ENCODE peak calls at places on chromosomes 12 and 14, in five cellular contexts. One of them, this sample, is unnamed.

GRCh38 chr12:120496353-120497340 is 734 bp downstream of the DYNLL1 start:
- DNase-seq in T-helper 1 cell: peak
- DNase-seq in stimulated activated CD4-positive, alpha-beta T cell treated with anti-CD3 and anti-CD28 coated beads, Interleukin-15, amount 100 ng/mL, for 48 hours: peak
- DNase-seq in NCI-H2171: peak
- DNase-seq in T follicular helper cell: peak
- DNase-seq in this sample: peak

GRCh38 chr12:39368891-39369290 is 74.0 kb downstream of the KIF21A start:
- DNase-seq in stimulated activated CD4-positive, alpha-beta T cell treated with anti-CD3 and anti-CD28 coated beads, Interleukin-15, amount 100 ng/mL, for 48 hours: no peak
- DNase-seq in T-helper 1 cell: no peak
- DNase-seq in NCI-H2171: no peak
- DNase-seq in T follicular helper cell: no peak
- DNase-seq in this sample: no peak

GRCh38 chr12:105240233-105240632 is 4.3 kb upstream of the APPL2 start:
- DNase-seq in T follicular helper cell: no peak
- DNase-seq in stimulated activated CD4-positive, alpha-beta T cell treated with anti-CD3 and anti-CD28 coated beads, Interleukin-15, amount 100 ng/mL, for 48 hours: no peak
- DNase-seq in NCI-H2171: no peak
- DNase-seq in T-helper 1 cell: no peak
- DNase-seq in this sample: no peak

GRCh38 chr12:20474443-20474842 is 106.1 kb downstream of the PDE3A start:
- DNase-seq in NCI-H2171: no peak
- DNase-seq in T follicular helper cell: no peak
- DNase-seq in stimulated activated CD4-positive, alpha-beta T cell treated with anti-CD3 and anti-CD28 coated beads, Interleukin-15, amount 100 ng/mL, for 48 hours: no peak
- DNase-seq in T-helper 1 cell: no peak
- DNase-seq in this sample: no peak

GRCh38 chr12:124866883-124867232 is 3.2 kb upstream of the SCARB1 start:
- DNase-seq in NCI-H2171: no peak
- DNase-seq in T follicular helper cell: no peak
- DNase-seq in T-helper 1 cell: no peak
- DNase-seq in stimulated activated CD4-positive, alpha-beta T cell treated with anti-CD3 and anti-CD28 coated beads, Interleukin-15, amount 100 ng/mL, for 48 hours: no peak
- DNase-seq in this sample: no peak

GRCh38 chr14:88551936-88552565 is 2.8 kb downstream of the PTPN21 start:
- DNase-seq in T follicular helper cell: no peak
- DNase-seq in stimulated activated CD4-positive, alpha-beta T cell treated with anti-CD3 and anti-CD28 coated beads, Interleukin-15, amount 100 ng/mL, for 48 hours: no peak
- DNase-seq in T-helper 1 cell: no peak
- DNase-seq in NCI-H2171: no peak
- DNase-seq in this sample: no peak

GRCh38 chr12:100953217-100953616 is 158.6 kb downstream of the ANO4 start:
- DNase-seq in T follicular helper cell: no peak
- DNase-seq in T-helper 1 cell: no peak
- DNase-seq in NCI-H2171: no peak
- DNase-seq in stimulated activated CD4-positive, alpha-beta T cell treated with anti-CD3 and anti-CD28 coated beads, Interleukin-15, amount 100 ng/mL, for 48 hours: no peak
- DNase-seq in this sample: no peak

GRCh38 chr14:25017562-25017961 is 32.4 kb downstream of the STXBP6 start:
- DNase-seq in NCI-H2171: no peak
- DNase-seq in T-helper 1 cell: no peak
- DNase-seq in stimulated activated CD4-positive, alpha-beta T cell treated with anti-CD3 and anti-CD28 coated beads, Interleukin-15, amount 100 ng/mL, for 48 hours: no peak
- DNase-seq in T follicular helper cell: no peak
- DNase-seq in this sample: no peak

GRCh38 chr12:93896427-93896826 is 219.3 kb downstream of the CRADD start:
- DNase-seq in T-helper 1 cell: no peak
- DNase-seq in T follicular helper cell: no peak
- DNase-seq in NCI-H2171: no peak
- DNase-seq in stimulated activated CD4-positive, alpha-beta T cell treated with anti-CD3 and anti-CD28 coated beads, Interleukin-15, amount 100 ng/mL, for 48 hours: no peak
- DNase-seq in this sample: no peak

GRCh38 chr14:55099741-55100140 is 29.3 kb upstream of the LGALS3 start:
- DNase-seq in T follicular helper cell: no peak
- DNase-seq in NCI-H2171: no peak
- DNase-seq in T-helper 1 cell: no peak
- DNase-seq in stimulated activated CD4-positive, alpha-beta T cell treated with anti-CD3 and anti-CD28 coated beads, Interleukin-15, amount 100 ng/mL, for 48 hours: no peak
- DNase-seq in this sample: no peak

GRCh38 chr12:57735952-57736742 is 2.4 kb downstream of the AGAP2 start:
- DNase-seq in T-helper 1 cell: no peak
- DNase-seq in NCI-H2171: no peak
- DNase-seq in stimulated activated CD4-positive, alpha-beta T cell treated with anti-CD3 and anti-CD28 coated beads, Interleukin-15, amount 100 ng/mL, for 48 hours: no peak
- DNase-seq in T follicular helper cell: no peak
- DNase-seq in this sample: no peak

GRCh38 chr14:68543516-68543915 is 249.4 kb downstream of the ZFP36L1 start:
- DNase-seq in T-helper 1 cell: no peak
- DNase-seq in NCI-H2171: no peak
- DNase-seq in stimulated activated CD4-positive, alpha-beta T cell treated with anti-CD3 and anti-CD28 coated beads, Interleukin-15, amount 100 ng/mL, for 48 hours: no peak
- DNase-seq in T follicular helper cell: no peak
- DNase-seq in this sample: no peak

GRCh38 chr12:65640489-65640901 is 183.8 kb upstream of the HMGA2 start:
- DNase-seq in stimulated activated CD4-positive, alpha-beta T cell treated with anti-CD3 and anti-CD28 coated beads, Interleukin-15, amount 100 ng/mL, for 48 hours: no peak
- DNase-seq in T follicular helper cell: no peak
- DNase-seq in NCI-H2171: no peak
- DNase-seq in T-helper 1 cell: no peak
- DNase-seq in this sample: no peak

GRCh38 chr12:63994704-63995103 is 150.2 kb downstream of the SRGAP1 start:
- DNase-seq in NCI-H2171: no peak
- DNase-seq in T follicular helper cell: no peak
- DNase-seq in stimulated activated CD4-positive, alpha-beta T cell treated with anti-CD3 and anti-CD28 coated beads, Interleukin-15, amount 100 ng/mL, for 48 hours: no peak
- DNase-seq in T-helper 1 cell: no peak
- DNase-seq in this sample: no peak

GRCh38 chr14:23645812-23646647 is 9.9 kb downstream of the DHRS2 start:
- DNase-seq in stimulated activated CD4-positive, alpha-beta T cell treated with anti-CD3 and anti-CD28 coated beads, Interleukin-15, amount 100 ng/mL, for 48 hours: no peak
- DNase-seq in NCI-H2171: no peak
- DNase-seq in T-helper 1 cell: no peak
- DNase-seq in T follicular helper cell: no peak
- DNase-seq in this sample: no peak

GRCh38 chr14:65910108-65910507 is 497.6 kb downstream of the FUT8 start:
- DNase-seq in T-helper 1 cell: no peak
- DNase-seq in NCI-H2171: no peak
- DNase-seq in T follicular helper cell: no peak
- DNase-seq in stimulated activated CD4-positive, alpha-beta T cell treated with anti-CD3 and anti-CD28 coated beads, Interleukin-15, amount 100 ng/mL, for 48 hours: no peak
- DNase-seq in this sample: no peak

GRCh38 chr12:57196956-57197355 is 19.6 kb upstream of the NXPH4 start:
- DNase-seq in T follicular helper cell: no peak
- DNase-seq in NCI-H2171: no peak
- DNase-seq in stimulated activated CD4-positive, alpha-beta T cell treated with anti-CD3 and anti-CD28 coated beads, Interleukin-15, amount 100 ng/mL, for 48 hours: no peak
- DNase-seq in T-helper 1 cell: no peak
- DNase-seq in this sample: no peak

GRCh38 chr14:99721792-99722516 is 37.9 kb downstream of the CYP46A1 start:
- DNase-seq in T-helper 1 cell: no peak
- DNase-seq in T follicular helper cell: no peak
- DNase-seq in NCI-H2171: no peak
- DNase-seq in stimulated activated CD4-positive, alpha-beta T cell treated with anti-CD3 and anti-CD28 coated beads, Interleukin-15, amount 100 ng/mL, for 48 hours: no peak
- DNase-seq in this sample: no peak

GRCh38 chr14:30223385-30223785 is 295.7 kb upstream of the PRKD1 start:
- DNase-seq in T follicular helper cell: no peak
- DNase-seq in NCI-H2171: peak
- DNase-seq in T-helper 1 cell: no peak
- DNase-seq in stimulated activated CD4-positive, alpha-beta T cell treated with anti-CD3 and anti-CD28 coated beads, Interleukin-15, amount 100 ng/mL, for 48 hours: no peak
- DNase-seq in this sample: no peak

GRCh38 chr14:100621806-100622205 is 34.6 kb upstream of the BEGAIN start:
- DNase-seq in NCI-H2171: no peak
- DNase-seq in stimulated activated CD4-positive, alpha-beta T cell treated with anti-CD3 and anti-CD28 coated beads, Interleukin-15, amount 100 ng/mL, for 48 hours: no peak
- DNase-seq in T-helper 1 cell: no peak
- DNase-seq in T follicular helper cell: no peak
- DNase-seq in this sample: no peak

GRCh38 chr14:104680806-104681688 is 8.4 kb upstream of the INF2 start:
- DNase-seq in stimulated activated CD4-positive, alpha-beta T cell treated with anti-CD3 and anti-CD28 coated beads, Interleukin-15, amount 100 ng/mL, for 48 hours: no peak
- DNase-seq in T-helper 1 cell: no peak
- DNase-seq in NCI-H2171: no peak
- DNase-seq in T follicular helper cell: no peak
- DNase-seq in this sample: no peak

GRCh38 chr12:75554556-75554880 is 43.1 kb upstream of the KRR1 start:
- DNase-seq in T-helper 1 cell: no peak
- DNase-seq in T follicular helper cell: no peak
- DNase-seq in stimulated activated CD4-positive, alpha-beta T cell treated with anti-CD3 and anti-CD28 coated beads, Interleukin-15, amount 100 ng/mL, for 48 hours: no peak
- DNase-seq in NCI-H2171: no peak
- DNase-seq in this sample: no peak

GRCh38 chr12:92445253-92446081 is 257.3 kb upstream of the PLEKHG7 start:
- DNase-seq in T follicular helper cell: no peak
- DNase-seq in NCI-H2171: no peak
- DNase-seq in T-helper 1 cell: no peak
- DNase-seq in stimulated activated CD4-positive, alpha-beta T cell treated with anti-CD3 and anti-CD28 coated beads, Interleukin-15, amount 100 ng/mL, for 48 hours: no peak
- DNase-seq in this sample: no peak

This sample was measured in effector CD8-positive, alpha-beta T cell.